ENCODE peak calls at places on chromosomes 7 and 10, in six cellular contexts. One of them, this sample, is unnamed. For H3K4me1, the result is how much of the 10 kb centered on the place peaks cover.

GRCh38 chr10:131684976-131685375 is 215.8 kb upstream of the PPP2R2D start:
- DNase-seq in uterus: no peak
- DNase-seq in keratinocyte: no peak
- DNase-seq in naive thymus-derived CD4-positive, alpha-beta T cell: no peak
- DNase-seq in mammary epithelial cell: no peak
- DNase-seq in cardiac muscle cell: no peak
- DNase-seq in this sample: no peak

GRCh38 chr10:14736600-14737081 is 38.1 kb downstream of the FAM107B start:
- DNase-seq in keratinocyte: no peak
- DNase-seq in naive thymus-derived CD4-positive, alpha-beta T cell: no peak
- DNase-seq in uterus: no peak
- DNase-seq in mammary epithelial cell: no peak
- DNase-seq in cardiac muscle cell: peak
- DNase-seq in this sample: no peak

GRCh38 chr10:120011359-120012132 is 119.0 kb downstream of the SEC23IP start:
- DNase-seq in keratinocyte: no peak
- DNase-seq in cardiac muscle cell: peak
- DNase-seq in mammary epithelial cell: no peak
- DNase-seq in naive thymus-derived CD4-positive, alpha-beta T cell: no peak
- DNase-seq in uterus: no peak
- DNase-seq in this sample: no peak

GRCh38 chr10:103333934-103334520 is 16.9 kb downstream of the PCGF6 start:
- DNase-seq in mammary epithelial cell: no peak
- DNase-seq in keratinocyte: no peak
- DNase-seq in cardiac muscle cell: peak
- DNase-seq in naive thymus-derived CD4-positive, alpha-beta T cell: peak
- DNase-seq in uterus: no peak
- DNase-seq in this sample: peak

GRCh38 chr10:133117036-133117687 is 29.4 kb downstream of the ADGRA1 start:
- DNase-seq in naive thymus-derived CD4-positive, alpha-beta T cell: no peak
- DNase-seq in uterus: no peak
- DNase-seq in keratinocyte: no peak
- DNase-seq in cardiac muscle cell: no peak
- DNase-seq in mammary epithelial cell: no peak
- DNase-seq in this sample: no peak

GRCh38 chr7:128811631-128812430 is 18.4 kb upstream of the FLNC start:
- DNase-seq in mammary epithelial cell: no peak
- DNase-seq in naive thymus-derived CD4-positive, alpha-beta T cell: no peak
- DNase-seq in uterus: no peak
- DNase-seq in cardiac muscle cell: no peak
- DNase-seq in keratinocyte: no peak
- DNase-seq in this sample: no peak

GRCh38 chr7:96486681-96487080 is 164.8 kb upstream of the SLC25A13 start:
- DNase-seq in naive thymus-derived CD4-positive, alpha-beta T cell: no peak
- DNase-seq in keratinocyte: no peak
- DNase-seq in cardiac muscle cell: no peak
- DNase-seq in mammary epithelial cell: no peak
- DNase-seq in uterus: no peak
- DNase-seq in this sample: no peak

GRCh38 chr7:26376208-26376917 is 84.7 kb downstream of the SNX10 start:
- DNase-seq in uterus: no peak
- DNase-seq in naive thymus-derived CD4-positive, alpha-beta T cell: peak
- DNase-seq in keratinocyte: no peak
- DNase-seq in cardiac muscle cell: peak
- DNase-seq in mammary epithelial cell: no peak
- DNase-seq in this sample: peak

DNA sequence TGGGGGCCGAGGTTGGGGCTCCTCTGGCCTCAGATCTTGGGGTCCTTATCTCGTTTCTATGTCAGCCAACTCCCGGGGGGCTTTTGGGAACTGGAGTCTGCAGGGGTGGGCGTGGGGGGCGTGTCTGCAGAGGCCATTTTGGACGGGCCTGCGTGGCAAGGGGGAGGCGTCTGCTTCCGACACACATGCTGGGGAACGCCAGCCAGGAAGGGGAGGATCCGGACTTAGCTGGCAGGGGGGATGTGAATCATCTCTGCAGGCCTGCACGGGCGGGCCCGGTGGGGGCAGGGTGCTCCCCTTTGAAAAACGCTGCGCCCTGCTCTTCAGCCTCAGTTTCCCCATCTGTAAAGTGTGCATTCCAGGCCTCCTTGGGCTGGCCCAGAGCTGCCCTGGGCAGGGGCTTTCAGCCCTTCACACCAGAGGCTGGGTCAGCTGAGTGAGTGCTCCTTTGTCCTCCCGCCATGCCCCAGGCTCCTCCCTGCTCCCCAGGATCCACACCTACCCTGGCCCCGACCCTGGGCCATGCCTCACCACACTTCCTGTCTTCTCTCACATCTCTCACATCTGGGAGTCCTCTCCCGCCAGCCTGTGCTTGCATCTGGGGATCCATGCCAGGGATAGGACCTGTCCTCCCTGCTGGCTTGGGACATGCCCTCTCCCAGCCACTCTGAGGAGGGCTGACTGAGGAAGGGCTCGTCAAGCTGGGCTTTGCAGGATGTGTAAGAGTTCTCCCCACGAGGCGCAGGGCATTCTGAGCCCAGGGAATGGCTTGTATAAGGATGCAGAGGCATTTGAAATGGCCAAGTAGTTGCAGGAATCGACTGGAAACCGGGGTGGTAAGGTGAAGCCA is 172.6 kb upstream of the TNRC18 start:
- DNase-seq in uterus: peak
- DNase-seq in keratinocyte: peak
- DNase-seq in mammary epithelial cell: peak
- DNase-seq in cardiac muscle cell: peak
- DNase-seq in naive thymus-derived CD4-positive, alpha-beta T cell: peak
- DNase-seq in this sample: peak
- H3K4me1 ChIP-seq in uterus: under half
- H3K4me1 ChIP-seq in keratinocyte: half or more
- H3K4me1 ChIP-seq in mammary epithelial cell: under half
- H3K4me1 ChIP-seq in cardiac muscle cell: under half
- H3K4me1 ChIP-seq in naive thymus-derived CD4-positive, alpha-beta T cell: under half
- H3K4me1 ChIP-seq in this sample: under half

GRCh38 chr10:98266647-98267046 is 1.3 kb downstream of the LOXL4 start:
- DNase-seq in naive thymus-derived CD4-positive, alpha-beta T cell: no peak
- DNase-seq in mammary epithelial cell: no peak
- DNase-seq in cardiac muscle cell: no peak
- DNase-seq in keratinocyte: no peak
- DNase-seq in uterus: no peak
- DNase-seq in this sample: no peak

GRCh38 chr10:98265403-98266378 is 2.3 kb downstream of the LOXL4 start:
- DNase-seq in cardiac muscle cell: no peak
- DNase-seq in keratinocyte: no peak
- DNase-seq in uterus: no peak
- DNase-seq in mammary epithelial cell: no peak
- DNase-seq in naive thymus-derived CD4-positive, alpha-beta T cell: no peak
- DNase-seq in this sample: no peak

GRCh38 chr10:98268694-98269386 is 846 bp upstream of the LOXL4 start:
- DNase-seq in mammary epithelial cell: no peak
- DNase-seq in keratinocyte: no peak
- DNase-seq in cardiac muscle cell: no peak
- DNase-seq in naive thymus-derived CD4-positive, alpha-beta T cell: no peak
- DNase-seq in uterus: no peak
- DNase-seq in this sample: no peak

GRCh38 chr10:98267894-98268693 is at the start of gene LOXL4:
- DNase-seq in keratinocyte: no peak
- DNase-seq in mammary epithelial cell: no peak
- DNase-seq in uterus: peak
- DNase-seq in cardiac muscle cell: peak
- DNase-seq in naive thymus-derived CD4-positive, alpha-beta T cell: no peak
- DNase-seq in this sample: no peak

GRCh38 chr10:98267069-98267893 is 713 bp downstream of the LOXL4 start:
- DNase-seq in cardiac muscle cell: no peak
- DNase-seq in uterus: no peak
- DNase-seq in keratinocyte: no peak
- DNase-seq in mammary epithelial cell: no peak
- DNase-seq in naive thymus-derived CD4-positive, alpha-beta T cell: no peak
- DNase-seq in this sample: no peak
- H3K4me3 ChIP-seq in cardiac muscle cell: no peak
- H3K4me3 ChIP-seq in uterus: peak
- H3K4me3 ChIP-seq in keratinocyte: no peak
- H3K4me3 ChIP-seq in mammary epithelial cell: no peak
- H3K4me3 ChIP-seq in naive thymus-derived CD4-positive, alpha-beta T cell: no peak
- H3K4me3 ChIP-seq in this sample: peak

DNA sequence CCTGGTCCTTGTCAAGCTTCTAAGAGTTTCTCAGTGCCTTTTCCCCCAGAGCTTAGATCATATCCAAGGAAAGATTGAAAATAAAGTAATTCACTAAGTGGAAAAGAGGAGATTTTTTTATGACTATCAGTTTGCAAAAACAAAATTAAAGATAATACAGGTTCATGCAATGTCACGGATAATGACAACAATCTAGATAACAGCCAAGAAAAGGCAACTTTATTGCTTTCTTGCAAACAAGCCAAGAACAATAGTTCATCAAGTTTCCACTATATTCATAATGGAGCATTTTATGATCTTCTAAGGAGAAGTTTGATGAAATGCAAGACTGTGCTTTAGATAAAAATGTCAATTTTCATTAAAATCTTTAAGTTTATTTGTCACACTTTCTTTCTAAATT is 53.9 kb upstream of the NRP1 start:
- DNase-seq in cardiac muscle cell: no peak
- DNase-seq in keratinocyte: no peak
- DNase-seq in uterus: no peak
- DNase-seq in mammary epithelial cell: no peak
- DNase-seq in naive thymus-derived CD4-positive, alpha-beta T cell: no peak
- DNase-seq in this sample: no peak
- H3K4me1 ChIP-seq in cardiac muscle cell: under half
- H3K4me1 ChIP-seq in keratinocyte: under half
- H3K4me1 ChIP-seq in uterus: under half
- H3K4me1 ChIP-seq in mammary epithelial cell: under half
- H3K4me1 ChIP-seq in naive thymus-derived CD4-positive, alpha-beta T cell: under half
- H3K4me1 ChIP-seq in this sample: under half

DNA sequence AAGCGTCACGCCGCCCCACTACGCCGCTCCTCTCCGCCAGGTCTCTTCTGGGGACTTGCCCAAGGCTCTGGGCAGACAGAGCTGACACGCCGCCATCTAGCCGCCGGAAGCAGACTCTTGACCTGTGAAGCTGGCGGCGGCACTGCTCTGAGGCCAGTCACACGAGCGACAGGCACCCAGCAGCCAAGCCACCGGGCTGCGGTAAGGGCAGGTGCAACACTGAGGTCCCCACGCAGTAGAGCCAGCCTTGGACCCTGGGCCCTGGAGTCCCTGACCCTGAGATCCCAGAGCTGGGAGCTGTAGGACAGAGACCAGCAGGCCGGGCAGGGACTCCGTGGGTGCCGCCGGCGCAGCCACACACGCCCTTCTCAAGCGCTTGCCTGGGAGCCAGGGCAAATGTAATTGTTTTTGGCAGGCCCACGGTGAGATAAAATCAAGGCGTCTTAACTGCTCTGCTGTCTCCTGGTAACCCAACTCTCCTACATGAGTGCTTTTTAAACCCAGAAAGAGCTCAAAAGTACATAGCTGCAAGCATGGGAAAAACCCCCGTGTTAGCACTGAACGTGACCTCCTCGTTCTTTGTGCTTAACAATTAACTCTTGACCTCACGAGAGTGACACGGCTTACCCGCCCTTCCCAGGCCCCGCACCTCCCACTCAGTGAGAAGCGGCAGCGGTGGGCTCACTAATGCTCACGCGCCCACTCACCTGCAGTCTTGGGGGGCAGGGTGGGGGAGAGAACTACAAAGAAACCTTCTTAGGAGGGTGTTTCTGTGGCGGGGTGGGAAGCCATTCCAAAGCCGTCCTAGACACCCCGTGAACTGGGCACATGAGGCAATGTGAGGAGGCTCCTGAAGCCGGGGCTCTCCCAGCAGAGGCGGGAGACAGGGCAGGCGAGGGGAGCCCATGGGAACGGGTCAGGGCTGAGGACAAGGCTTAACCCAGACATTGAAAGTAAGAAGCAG is 8.5 kb downstream of the GPER1 start:
- DNase-seq in uterus: peak
- DNase-seq in mammary epithelial cell: no peak
- DNase-seq in keratinocyte: no peak
- DNase-seq in naive thymus-derived CD4-positive, alpha-beta T cell: no peak
- DNase-seq in cardiac muscle cell: no peak
- DNase-seq in this sample: no peak
- H3K4me3 ChIP-seq in uterus: no peak
- H3K4me3 ChIP-seq in mammary epithelial cell: no peak
- H3K4me3 ChIP-seq in keratinocyte: no peak
- H3K4me3 ChIP-seq in naive thymus-derived CD4-positive, alpha-beta T cell: no peak
- H3K4me3 ChIP-seq in cardiac muscle cell: no peak
- H3K4me3 ChIP-seq in this sample: no peak

GRCh38 chr7:2510130-2510776 is 9.3 kb upstream of the LFNG start:
- DNase-seq in cardiac muscle cell: no peak
- DNase-seq in mammary epithelial cell: no peak
- DNase-seq in uterus: no peak
- DNase-seq in keratinocyte: no peak
- DNase-seq in naive thymus-derived CD4-positive, alpha-beta T cell: no peak
- DNase-seq in this sample: no peak
- H3K4me1 ChIP-seq in cardiac muscle cell: under half
- H3K4me1 ChIP-seq in mammary epithelial cell: under half
- H3K4me1 ChIP-seq in uterus: under half
- H3K4me1 ChIP-seq in keratinocyte: under half
- H3K4me1 ChIP-seq in naive thymus-derived CD4-positive, alpha-beta T cell: half or more
- H3K4me1 ChIP-seq in this sample: under half